ENCODE peak calls at places on chromosomes 13 and 19, in six cellular contexts. W, V, P, U, Y and I are unnamed samples.

GRCh38 chr19:32475393-32475792 is 69.8 kb downstream of the DPY19L3 start:
- DNase-seq in W (no peak), V (no peak), P (no peak), U (no peak), Y (no peak), I (no peak)

GRCh38 chr13:40515702-40516101 is 150.7 kb downstream of the FOXO1 start:
- DNase-seq in W (no peak), V (no peak), P (no peak), U (no peak), Y (no peak), I (no peak)

GRCh38 chr13:80945328-80945727 is 604.4 kb upstream of the SPRY2 start:
- DNase-seq in W (no peak), V (no peak), P (no peak), U (no peak), Y (peak), I (peak)

GRCh38 chr19:41967056-41967783 is 8.1 kb upstream of the RABAC1 start:
- DNase-seq in W (no peak), V (no peak), P (no peak), U (no peak), Y (no peak), I (no peak)

GRCh38 chr19:16851031-16851712 is 22.0 kb downstream of the SIN3B start:
- DNase-seq in W (peak), V (no peak), P (no peak), U (no peak), Y (no peak), I (no peak)

GRCh38 chr13:67277581-67277980 is 47.4 kb upstream of the PCDH9 start:
- DNase-seq in W (no peak), V (no peak), P (no peak), U (no peak), Y (no peak), I (no peak)

GRCh38 chr13:107379398-107380155 is 811.6 kb upstream of the ARGLU1 start:
- DNase-seq in W (no peak), V (no peak), P (no peak), U (no peak), Y (no peak), I (no peak)

GRCh38 chr19:35006342-35006998 is 6.3 kb downstream of the GRAMD1A start:
- DNase-seq in W (peak), V (no peak), P (no peak), U (no peak), Y (no peak), I (no peak)

GRCh38 chr13:24910502-24911134 is 146.6 kb downstream of the RNF17 start:
- DNase-seq in W (no peak), V (no peak), P (no peak), U (no peak), Y (no peak), I (no peak)

GRCh38 chr13:40452741-40453665 is 213.4 kb downstream of the FOXO1 start:
- DNase-seq in W (peak), V (peak), P (no peak), U (no peak), Y (no peak), I (no peak)

GRCh38 chr13:48155850-48156249 is 60.9 kb upstream of the MED4 start:
- DNase-seq in W (peak), V (peak), P (no peak), U (no peak), Y (no peak), I (no peak)

GRCh38 chr13:26759907-26760834 is at the start of gene GPR12:
- DNase-seq in W (no peak), V (peak), P (no peak), U (no peak), Y (no peak), I (no peak)

GRCh38 chr13:94967183-94968039 is 255.1 kb upstream of the SOX21 start:
- DNase-seq in W (no peak), V (peak), P (peak), U (peak), Y (no peak), I (no peak)

GRCh38 chr19:16337809-16338469 is 13.3 kb downstream of the KLF2 start:
- DNase-seq in W (no peak), V (no peak), P (no peak), U (no peak), Y (no peak), I (no peak)